ENCODE peak calls at places on chromosomes 3 and 15, in four cellular contexts. J is WTC11, S is H1, B is K562. K is an unnamed sample.
A peak's percentile ranks its signal among the peaks of the same experiment; 100 is the strongest.

GRCh38 chr3:50509715-50510114 is 6.3 kb upstream of the CACNA2D2 start:
- DNase-seq in J (no peak), S (no peak), B (no peak), K (no peak)

GRCh38 chr15:76972420-76973361 is 22.2 kb upstream of the PSTPIP1 start:
- DNase-seq in J (no peak), S (no peak), B (no peak), K (no peak)

GRCh38 chr3:182609575-182610156 is 183.6 kb upstream of the ATP11B start:
- DNase-seq in J (no peak), S (no peak), B (no peak), K (no peak)

GRCh38 chr3:182682263-182683229 is 110.8 kb upstream of the ATP11B start:
- DNase-seq in J (peak; percentile 85), S (no peak), B (peak; percentile 53), K (peak; percentile 86)

GRCh38 chr3:102574355-102574754 is 139.5 kb downstream of the ZPLD1 start:
- DNase-seq in J (no peak), S (no peak), B (no peak), K (no peak)

GRCh38 chr3:57464801-57465200 is 79.3 kb downstream of the DNAH12 start:
- DNase-seq in J (no peak), S (no peak), B (no peak), K (no peak)

GRCh38 chr3:55651011-55651410 is 163.9 kb upstream of the WNT5A start:
- DNase-seq in J (no peak), S (no peak), B (no peak), K (no peak)

GRCh38 chr3:14424711-14425573 is 22.5 kb downstream of the SLC6A6 start:
- DNase-seq in J (no peak), S (no peak), B (peak; percentile 51), K (no peak)

GRCh38 chr15:69602921-69603320 is 150.3 kb downstream of the RPLP1 start:
- DNase-seq in J (no peak), S (no peak), B (no peak), K (no peak)

GRCh38 chr15:78350058-78350457 is 9.9 kb downstream of the CRABP1 start:
- DNase-seq in J (no peak), S (no peak), B (no peak), K (no peak)

GRCh38 chr3:61612211-61612995 is 51.0 kb downstream of the PTPRG start:
- DNase-seq in J (no peak), S (no peak), B (no peak), K (no peak)

GRCh38 chr3:128068156-128068620 is 16.0 kb downstream of the SEC61A1 start:
- DNase-seq in J (peak; percentile 46), S (no peak), B (peak; percentile 47), K (peak; percentile 77)

GRCh38 chr3:52830535-52831258 is at the start of gene ITIH4:
- DNase-seq in J (no peak), S (no peak), B (peak; percentile 44), K (no peak)

GRCh38 chr15:90234519-90234988 is 545 bp downstream of the GDPGP1 start:
- DNase-seq in J (no peak), S (no peak), B (no peak), K (no peak)

GRCh38 chr15:40081691-40082194 is 26.9 kb downstream of the BMF start:
- DNase-seq in J (peak; percentile 64), S (no peak), B (peak; percentile 55), K (peak; percentile 72)

GRCh38 chr3:66041116-66041515 is 2.4 kb upstream of the MAGI1 start:
- DNase-seq in J (no peak), S (no peak), B (no peak), K (no peak)

GRCh38 chr3:31762016-31762764 is 218.9 kb downstream of the OSBPL10 start:
- DNase-seq in J (no peak), S (no peak), B (no peak), K (no peak)

GRCh38 chr15:26864664-26865191 is 2.1 kb upstream of the GABRA5 start:
- DNase-seq in J (peak; percentile 60), S (no peak), B (peak; percentile 20), K (peak; percentile 77)

GRCh38 chr3:99938270-99938955 is 120.8 kb downstream of the CMSS1 start:
- DNase-seq in J (no peak), S (no peak), B (no peak), K (no peak)

GRCh38 chr3:3134750-3135448 is 8.2 kb downstream of the TRNT1 start:
- DNase-seq in J (no peak), S (no peak), B (no peak), K (no peak)

GRCh38 chr3:30996467-30996866 is 102.0 kb upstream of the GADL1 start:
- DNase-seq in J (peak; percentile 14), S (no peak), B (no peak), K (peak; percentile 3)

GRCh38 chr3:52383446-52383845 is 61.5 kb downstream of the SEMA3G start:
- DNase-seq in J (no peak), S (no peak), B (no peak), K (no peak)

GRCh38 chr15:26614734-26615133 is 158.1 kb downstream of the GABRB3 start:
- DNase-seq in J (no peak), S (no peak), B (no peak), K (no peak)

GRCh38 chr3:74435631-74436030 is 178.8 kb downstream of the CNTN3 start:
- DNase-seq in J (no peak), S (no peak), B (no peak), K (no peak)

GRCh38 chr15:90956551-90957104 is 1.9 kb downstream of the RCCD1 start:
- DNase-seq in J (peak; percentile 91), S (no peak), B (peak; percentile 37), K (peak; percentile 96)

GRCh38 chr3:33426630-33427341 is 13.4 kb downstream of the UBP1 start:
- DNase-seq in J (no peak), S (no peak), B (no peak), K (no peak)

DNA sequence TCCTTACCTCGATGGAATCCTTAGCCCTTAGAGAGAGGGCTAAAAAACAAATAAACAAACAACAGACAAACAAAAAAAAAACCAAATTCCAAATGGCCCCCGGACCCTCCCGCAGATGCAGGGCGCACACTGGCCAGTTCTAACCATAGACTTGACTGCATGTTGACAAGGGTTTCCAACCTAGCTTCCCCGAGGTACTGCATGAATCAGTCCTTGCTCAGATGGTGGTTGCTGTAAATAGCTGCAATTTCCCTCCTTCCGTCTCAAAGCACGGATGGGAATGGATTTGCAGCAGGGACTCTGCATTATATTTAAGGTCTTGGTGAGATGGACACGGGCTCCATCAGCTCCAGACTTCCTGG is 162.8 kb downstream of the CD47 start:
- DNase-seq in J (no peak), S (no peak), B (no peak), K (peak; percentile 49)
- TF ChIP-seq TEAD4 in J (no peak), S (no peak), B (no peak), K (no peak)

DNA sequence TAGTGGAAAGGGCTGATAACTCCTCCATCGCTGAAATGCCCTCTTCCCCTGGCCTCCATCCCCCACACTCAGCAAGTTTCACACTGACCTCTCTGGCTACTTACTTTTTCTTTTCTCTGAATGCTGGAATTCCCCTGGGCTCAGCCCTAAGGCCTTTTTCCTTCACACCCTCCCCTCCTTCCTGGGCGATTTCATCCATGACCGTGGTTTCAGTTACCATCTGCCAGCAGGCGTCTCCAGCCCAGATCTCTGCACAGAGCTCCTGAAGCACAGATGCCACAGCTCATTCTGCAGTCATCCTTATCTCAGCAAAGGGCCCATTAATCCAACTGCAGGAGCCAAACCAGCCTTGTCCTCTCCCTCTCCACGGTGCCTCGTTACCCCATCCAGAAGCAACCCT is 114.0 kb downstream of the RFTN1 start:
- DNase-seq in J (no peak), S (no peak), B (no peak), K (peak; percentile 54)
- TF ChIP-seq TEAD4 in J (no peak), S (peak; percentile 21), B (no peak), K (no peak)

GRCh38 chr3:76065975-76066374 is 280.6 kb upstream of the ZNF717 start:
- DNase-seq in J (no peak), S (no peak), B (no peak), K (no peak)
- TF ChIP-seq TEAD4 in J (no peak), S (no peak), B (no peak), K (no peak)

GRCh38 chr3:59920801-59921200 is 871.0 kb upstream of the CFAP20DC start:
- DNase-seq in J (no peak), S (no peak), B (no peak), K (no peak)
- TF ChIP-seq TEAD4 in J (no peak), S (no peak), B (no peak), K (no peak)